ENCODE peak calls at places on chromosomes 13 and 19, in ten cellular contexts. One of them, this sample, is unnamed.

GRCh38 chr13:33372251-33372919 is 86.8 kb upstream of the STARD13 start:
- DNase-seq in GM23338: no peak
- DNase-seq in Caco-2: no peak
- DNase-seq in HT1080: no peak
- DNase-seq in LHCN-M2: no peak
- DNase-seq in NCI-H1048: no peak
- DNase-seq in activated CD4-positive, CD25-positive, alpha-beta regulatory T cell treated with anti-CD3 and anti-CD28 coated beads, Interleukin-2, amount 50 U/mL, for 16 hours: no peak
- DNase-seq in NCI-H2081: no peak
- DNase-seq in stimulated activated CD4-positive, alpha-beta T cell treated with anti-CD3 and anti-CD28 coated beads, Interleukin-12 subunit alpha, Interleukin-12 subunit beta, amount 100 ng/mL, for 4 hours: no peak
- DNase-seq in NAMALWA: no peak
- DNase-seq in this sample: no peak

GRCh38 chr13:113843864-113844556 is 19.9 kb downstream of the GAS6 start:
- DNase-seq in GM23338: peak
- DNase-seq in NCI-H1048: no peak
- DNase-seq in LHCN-M2: no peak
- DNase-seq in NCI-H2081: no peak
- DNase-seq in Caco-2: no peak
- DNase-seq in stimulated activated CD4-positive, alpha-beta T cell treated with anti-CD3 and anti-CD28 coated beads, Interleukin-12 subunit alpha, Interleukin-12 subunit beta, amount 100 ng/mL, for 4 hours: no peak
- DNase-seq in NAMALWA: no peak
- DNase-seq in HT1080: no peak
- DNase-seq in activated CD4-positive, CD25-positive, alpha-beta regulatory T cell treated with anti-CD3 and anti-CD28 coated beads, Interleukin-2, amount 50 U/mL, for 16 hours: no peak
- DNase-seq in this sample: no peak

GRCh38 chr19:2249010-2249866 is at the start of gene AMH:
- DNase-seq in NAMALWA: no peak
- DNase-seq in GM23338: no peak
- DNase-seq in HT1080: no peak
- DNase-seq in NCI-H1048: no peak
- DNase-seq in Caco-2: no peak
- DNase-seq in activated CD4-positive, CD25-positive, alpha-beta regulatory T cell treated with anti-CD3 and anti-CD28 coated beads, Interleukin-2, amount 50 U/mL, for 16 hours: no peak
- DNase-seq in NCI-H2081: no peak
- DNase-seq in LHCN-M2: no peak
- DNase-seq in stimulated activated CD4-positive, alpha-beta T cell treated with anti-CD3 and anti-CD28 coated beads, Interleukin-12 subunit alpha, Interleukin-12 subunit beta, amount 100 ng/mL, for 4 hours: no peak
- DNase-seq in this sample: no peak

GRCh38 chr13:112248406-112248760 is 127.8 kb upstream of the SPACA7 start:
- DNase-seq in NCI-H2081: no peak
- DNase-seq in stimulated activated CD4-positive, alpha-beta T cell treated with anti-CD3 and anti-CD28 coated beads, Interleukin-12 subunit alpha, Interleukin-12 subunit beta, amount 100 ng/mL, for 4 hours: no peak
- DNase-seq in NCI-H1048: no peak
- DNase-seq in HT1080: no peak
- DNase-seq in GM23338: no peak
- DNase-seq in Caco-2: no peak
- DNase-seq in LHCN-M2: no peak
- DNase-seq in NAMALWA: no peak
- DNase-seq in activated CD4-positive, CD25-positive, alpha-beta regulatory T cell treated with anti-CD3 and anti-CD28 coated beads, Interleukin-2, amount 50 U/mL, for 16 hours: no peak
- DNase-seq in this sample: no peak

GRCh38 chr13:65582160-65582559 is 1648.0 kb downstream of the PCDH9 start:
- DNase-seq in NCI-H1048: no peak
- DNase-seq in activated CD4-positive, CD25-positive, alpha-beta regulatory T cell treated with anti-CD3 and anti-CD28 coated beads, Interleukin-2, amount 50 U/mL, for 16 hours: no peak
- DNase-seq in NCI-H2081: no peak
- DNase-seq in LHCN-M2: no peak
- DNase-seq in stimulated activated CD4-positive, alpha-beta T cell treated with anti-CD3 and anti-CD28 coated beads, Interleukin-12 subunit alpha, Interleukin-12 subunit beta, amount 100 ng/mL, for 4 hours: no peak
- DNase-seq in Caco-2: no peak
- DNase-seq in NAMALWA: no peak
- DNase-seq in GM23338: peak
- DNase-seq in HT1080: no peak
- DNase-seq in this sample: no peak

GRCh38 chr13:42258747-42259146 is 13.2 kb upstream of the AKAP11 start:
- DNase-seq in NAMALWA: no peak
- DNase-seq in stimulated activated CD4-positive, alpha-beta T cell treated with anti-CD3 and anti-CD28 coated beads, Interleukin-12 subunit alpha, Interleukin-12 subunit beta, amount 100 ng/mL, for 4 hours: no peak
- DNase-seq in LHCN-M2: no peak
- DNase-seq in NCI-H1048: no peak
- DNase-seq in NCI-H2081: no peak
- DNase-seq in Caco-2: no peak
- DNase-seq in activated CD4-positive, CD25-positive, alpha-beta regulatory T cell treated with anti-CD3 and anti-CD28 coated beads, Interleukin-2, amount 50 U/mL, for 16 hours: no peak
- DNase-seq in GM23338: peak
- DNase-seq in HT1080: no peak
- DNase-seq in this sample: no peak

GRCh38 chr19:28960586-28960985 is 252.4 kb downstream of the UQCRFS1 start:
- DNase-seq in NCI-H1048: no peak
- DNase-seq in activated CD4-positive, CD25-positive, alpha-beta regulatory T cell treated with anti-CD3 and anti-CD28 coated beads, Interleukin-2, amount 50 U/mL, for 16 hours: no peak
- DNase-seq in stimulated activated CD4-positive, alpha-beta T cell treated with anti-CD3 and anti-CD28 coated beads, Interleukin-12 subunit alpha, Interleukin-12 subunit beta, amount 100 ng/mL, for 4 hours: no peak
- DNase-seq in LHCN-M2: no peak
- DNase-seq in NAMALWA: no peak
- DNase-seq in NCI-H2081: no peak
- DNase-seq in GM23338: no peak
- DNase-seq in Caco-2: no peak
- DNase-seq in HT1080: no peak
- DNase-seq in this sample: no peak

GRCh38 chr13:33453911-33454310 is 168.4 kb upstream of the STARD13 start:
- DNase-seq in NCI-H1048: no peak
- DNase-seq in NCI-H2081: no peak
- DNase-seq in GM23338: no peak
- DNase-seq in HT1080: peak
- DNase-seq in Caco-2: no peak
- DNase-seq in activated CD4-positive, CD25-positive, alpha-beta regulatory T cell treated with anti-CD3 and anti-CD28 coated beads, Interleukin-2, amount 50 U/mL, for 16 hours: no peak
- DNase-seq in NAMALWA: no peak
- DNase-seq in LHCN-M2: peak
- DNase-seq in stimulated activated CD4-positive, alpha-beta T cell treated with anti-CD3 and anti-CD28 coated beads, Interleukin-12 subunit alpha, Interleukin-12 subunit beta, amount 100 ng/mL, for 4 hours: no peak
- DNase-seq in this sample: no peak

GRCh38 chr19:11125994-11126685 is 29.4 kb downstream of the SPC24 start:
- DNase-seq in NCI-H2081: peak
- DNase-seq in activated CD4-positive, CD25-positive, alpha-beta regulatory T cell treated with anti-CD3 and anti-CD28 coated beads, Interleukin-2, amount 50 U/mL, for 16 hours: peak
- DNase-seq in stimulated activated CD4-positive, alpha-beta T cell treated with anti-CD3 and anti-CD28 coated beads, Interleukin-12 subunit alpha, Interleukin-12 subunit beta, amount 100 ng/mL, for 4 hours: peak
- DNase-seq in GM23338: peak
- DNase-seq in NCI-H1048: no peak
- DNase-seq in Caco-2: peak
- DNase-seq in LHCN-M2: peak
- DNase-seq in NAMALWA: peak
- DNase-seq in HT1080: peak
- DNase-seq in this sample: peak

This sample was measured in trophoblast cell.